ENCODE peak calls at places on chromosomes 11 and 22, in ten cellular contexts. One of them, this sample, is unnamed.

GRCh38 chr11:9677951-9678350 is 14.1 kb downstream of the SWAP70 start:
- DNase-seq in epithelial cell of prostate: no peak
- DNase-seq in caudate nucleus: no peak
- DNase-seq in sigmoid colon: no peak
- DNase-seq in fibroblast of pulmonary artery: no peak
- DNase-seq in activated CD4-positive, alpha-beta T cell treated with anti-CD3 and anti-CD28 coated beads, Interleukin-2, amount 50 U/mL, for 1 hour: no peak
- DNase-seq in stimulated activated CD4-positive, alpha-beta T cell treated with anti-CD3 and anti-CD28 coated beads, TNF-alpha, amount 100 ng/mL, for 1 hour: no peak
- DNase-seq in SW 1271: no peak
- DNase-seq in choroid plexus epithelial cell: no peak
- DNase-seq in osteoblast: no peak
- DNase-seq in this sample: no peak

GRCh38 chr11:16999116-16999515 is 15.1 kb downstream of the PLEKHA7 start:
- DNase-seq in sigmoid colon: no peak
- DNase-seq in caudate nucleus: no peak
- DNase-seq in fibroblast of pulmonary artery: no peak
- DNase-seq in osteoblast: no peak
- DNase-seq in stimulated activated CD4-positive, alpha-beta T cell treated with anti-CD3 and anti-CD28 coated beads, TNF-alpha, amount 100 ng/mL, for 1 hour: no peak
- DNase-seq in activated CD4-positive, alpha-beta T cell treated with anti-CD3 and anti-CD28 coated beads, Interleukin-2, amount 50 U/mL, for 1 hour: no peak
- DNase-seq in SW 1271: no peak
- DNase-seq in choroid plexus epithelial cell: no peak
- DNase-seq in epithelial cell of prostate: no peak
- DNase-seq in this sample: no peak

GRCh38 chr11:134660416-134660815 is 248.4 kb upstream of the B3GAT1 start:
- DNase-seq in SW 1271: no peak
- DNase-seq in activated CD4-positive, alpha-beta T cell treated with anti-CD3 and anti-CD28 coated beads, Interleukin-2, amount 50 U/mL, for 1 hour: no peak
- DNase-seq in sigmoid colon: peak
- DNase-seq in stimulated activated CD4-positive, alpha-beta T cell treated with anti-CD3 and anti-CD28 coated beads, TNF-alpha, amount 100 ng/mL, for 1 hour: no peak
- DNase-seq in osteoblast: peak
- DNase-seq in fibroblast of pulmonary artery: no peak
- DNase-seq in choroid plexus epithelial cell: no peak
- DNase-seq in epithelial cell of prostate: no peak
- DNase-seq in caudate nucleus: no peak
- DNase-seq in this sample: no peak

GRCh38 chr22:24553597-24554315 is 1.2 kb downstream of the GUCD1 start:
- DNase-seq in sigmoid colon: peak
- DNase-seq in osteoblast: peak
- DNase-seq in activated CD4-positive, alpha-beta T cell treated with anti-CD3 and anti-CD28 coated beads, Interleukin-2, amount 50 U/mL, for 1 hour: no peak
- DNase-seq in choroid plexus epithelial cell: peak
- DNase-seq in SW 1271: no peak
- DNase-seq in stimulated activated CD4-positive, alpha-beta T cell treated with anti-CD3 and anti-CD28 coated beads, TNF-alpha, amount 100 ng/mL, for 1 hour: no peak
- DNase-seq in caudate nucleus: no peak
- DNase-seq in fibroblast of pulmonary artery: no peak
- DNase-seq in epithelial cell of prostate: no peak
- DNase-seq in this sample: no peak

GRCh38 chr11:34182425-34182824 is 77.0 kb downstream of the NAT10 start:
- DNase-seq in sigmoid colon: no peak
- DNase-seq in caudate nucleus: no peak
- DNase-seq in activated CD4-positive, alpha-beta T cell treated with anti-CD3 and anti-CD28 coated beads, Interleukin-2, amount 50 U/mL, for 1 hour: no peak
- DNase-seq in epithelial cell of prostate: no peak
- DNase-seq in fibroblast of pulmonary artery: no peak
- DNase-seq in SW 1271: no peak
- DNase-seq in osteoblast: peak
- DNase-seq in choroid plexus epithelial cell: no peak
- DNase-seq in stimulated activated CD4-positive, alpha-beta T cell treated with anti-CD3 and anti-CD28 coated beads, TNF-alpha, amount 100 ng/mL, for 1 hour: no peak
- DNase-seq in this sample: no peak

GRCh38 chr22:46914916-46915894 is 152.8 kb downstream of the TBC1D22A start:
- DNase-seq in stimulated activated CD4-positive, alpha-beta T cell treated with anti-CD3 and anti-CD28 coated beads, TNF-alpha, amount 100 ng/mL, for 1 hour: no peak
- DNase-seq in SW 1271: no peak
- DNase-seq in caudate nucleus: no peak
- DNase-seq in activated CD4-positive, alpha-beta T cell treated with anti-CD3 and anti-CD28 coated beads, Interleukin-2, amount 50 U/mL, for 1 hour: no peak
- DNase-seq in sigmoid colon: no peak
- DNase-seq in choroid plexus epithelial cell: no peak
- DNase-seq in epithelial cell of prostate: no peak
- DNase-seq in osteoblast: no peak
- DNase-seq in fibroblast of pulmonary artery: no peak
- DNase-seq in this sample: no peak

GRCh38 chr22:16949561-16949960 is 58.5 kb downstream of the GAB4 start:
- DNase-seq in caudate nucleus: no peak
- DNase-seq in fibroblast of pulmonary artery: no peak
- DNase-seq in SW 1271: no peak
- DNase-seq in sigmoid colon: no peak
- DNase-seq in choroid plexus epithelial cell: no peak
- DNase-seq in stimulated activated CD4-positive, alpha-beta T cell treated with anti-CD3 and anti-CD28 coated beads, TNF-alpha, amount 100 ng/mL, for 1 hour: no peak
- DNase-seq in osteoblast: no peak
- DNase-seq in activated CD4-positive, alpha-beta T cell treated with anti-CD3 and anti-CD28 coated beads, Interleukin-2, amount 50 U/mL, for 1 hour: no peak
- DNase-seq in epithelial cell of prostate: no peak
- DNase-seq in this sample: no peak

GRCh38 chr11:563812-564578 is 3.2 kb downstream of the RASSF7 start:
- DNase-seq in SW 1271: no peak
- DNase-seq in activated CD4-positive, alpha-beta T cell treated with anti-CD3 and anti-CD28 coated beads, Interleukin-2, amount 50 U/mL, for 1 hour: no peak
- DNase-seq in stimulated activated CD4-positive, alpha-beta T cell treated with anti-CD3 and anti-CD28 coated beads, TNF-alpha, amount 100 ng/mL, for 1 hour: no peak
- DNase-seq in choroid plexus epithelial cell: no peak
- DNase-seq in epithelial cell of prostate: no peak
- DNase-seq in caudate nucleus: no peak
- DNase-seq in sigmoid colon: no peak
- DNase-seq in osteoblast: peak
- DNase-seq in fibroblast of pulmonary artery: no peak
- DNase-seq in this sample: no peak

This sample was measured in upper lobe of right lung.